ENCODE peak calls at places on chromosomes 6 and 20, in seven cellular contexts. N is lower lobe of right lung; C is CD8-positive, alpha-beta T cell; P is fibroblast of lung; B is PC-9; E is upper lobe of left lung; T is heart right ventricle. I is an unnamed sample.

GRCh38 chr6:1394591-1395463 is 5.5 kb downstream of the FOXF2 start:
- DNase-seq in N (no peak), C (no peak), P (no peak), B (no peak), E (no peak), T (no peak), I (no peak)

GRCh38 chr6:156840136-156840535 is 63.0 kb downstream of the ARID1B start:
- DNase-seq in N (no peak), C (no peak), P (no peak), B (no peak), E (no peak), T (no peak), I (no peak)

GRCh38 chr6:2157441-2158127 is 87.8 kb downstream of the GMDS start:
- DNase-seq in N (no peak), C (no peak), P (peak; percentile 90), B (no peak), E (no peak), T (no peak), I (no peak)

GRCh38 chr6:72182337-72183246 is 296.2 kb downstream of the RIMS1 start:
- DNase-seq in N (peak; percentile 70), C (no peak), P (peak; percentile 60), B (peak; percentile 66), E (peak; percentile 90), T (peak; percentile 11), I (peak; percentile 72)

GRCh38 chr6:136012198-136012884 is 160.8 kb downstream of the PDE7B start:
- DNase-seq in N (no peak), C (no peak), P (peak; percentile 97), B (peak; percentile 9), E (no peak), T (no peak), I (no peak)

GRCh38 chr20:38023181-38024085 is 9.8 kb downstream of the TTI1 start:
- DNase-seq in N (no peak), C (no peak), P (peak; percentile 79), B (no peak), E (no peak), T (no peak), I (no peak)

GRCh38 chr20:34703061-34703572 is 1.0 kb upstream of the TP53INP2 start:
- DNase-seq in N (no peak), C (no peak), P (no peak), B (no peak), E (no peak), T (no peak), I (no peak)

GRCh38 chr6:18090349-18090786 is 32.1 kb downstream of the NHLRC1 start:
- DNase-seq in N (no peak), C (no peak), P (no peak), B (no peak), E (no peak), T (no peak), I (no peak)

GRCh38 chr6:159633196-159633595 is 59.8 kb downstream of the SOD2 start:
- DNase-seq in N (no peak), C (no peak), P (peak; percentile 4), B (peak; percentile 4), E (no peak), T (no peak), I (peak; percentile 24)

GRCh38 chr20:37270586-37271420 is 9.2 kb upstream of the GHRH start:
- DNase-seq in N (no peak), C (no peak), P (peak; percentile 56), B (no peak), E (no peak), T (no peak), I (no peak)

GRCh38 chr6:159098636-159099106 is 53.9 kb upstream of the TAGAP start:
- DNase-seq in N (no peak), C (peak; percentile 71), P (no peak), B (no peak), E (peak; percentile 61), T (no peak), I (no peak)

GRCh38 chr20:48025061-48025515 is 239.8 kb upstream of the SULF2 start:
- DNase-seq in N (no peak), C (no peak), P (peak; percentile 98), B (peak; percentile 88), E (peak; percentile 44), T (peak; percentile 28), I (no peak)

GRCh38 chr6:13273931-13274706 is 54.2 kb downstream of the TBC1D7 start:
- DNase-seq in N (peak; percentile 86), C (peak; percentile 50), P (no peak), B (no peak), E (peak; percentile 83), T (no peak), I (peak; percentile 38)

GRCh38 chr6:41371992-41372525 is 36.7 kb downstream of the NCR2 start:
- DNase-seq in N (no peak), C (no peak), P (peak; percentile 32), B (no peak), E (peak; percentile 72), T (no peak), I (no peak)

GRCh38 chr6:20630617-20631448 is 96.6 kb downstream of the CDKAL1 start:
- DNase-seq in N (no peak), C (no peak), P (no peak), B (no peak), E (no peak), T (no peak), I (no peak)
- TF ChIP-seq CTCF in N (no peak), C (no peak), P (no peak), B (no peak), E (no peak), T (no peak), I (no peak)

DNA sequence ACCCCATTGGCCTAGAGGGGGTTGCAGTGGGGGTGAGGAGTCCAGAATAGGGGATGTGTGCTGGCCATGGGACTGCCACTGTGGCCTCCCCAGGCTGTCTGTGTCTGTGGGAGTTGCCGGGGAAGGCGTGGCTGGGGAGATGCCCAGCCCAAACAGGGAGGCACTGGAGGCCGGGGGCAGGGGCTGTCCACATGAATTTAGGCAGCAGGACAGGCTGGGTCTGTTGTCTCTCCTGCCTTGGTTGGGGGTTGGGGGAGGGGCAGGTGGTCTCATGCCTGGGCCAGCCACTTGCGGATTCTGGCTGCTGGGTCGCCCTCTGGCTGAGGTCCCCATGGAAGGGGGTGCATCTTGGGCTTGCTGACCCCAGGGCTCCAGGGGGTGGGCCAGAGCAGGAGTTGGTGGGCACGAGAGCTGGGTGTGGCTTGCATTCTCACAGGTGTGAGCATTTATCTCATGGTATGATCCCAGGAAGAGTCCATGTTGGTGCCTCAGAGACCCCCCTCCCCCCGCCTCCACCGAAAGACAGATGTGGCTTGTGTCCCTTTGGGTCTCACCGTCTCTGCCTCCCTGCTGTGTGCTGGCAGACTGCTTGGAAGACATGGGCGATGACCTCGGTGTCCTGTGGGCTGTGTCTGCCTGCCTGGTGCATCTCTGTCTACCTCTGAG is 4.0 kb downstream of the SOX18 start:
- DNase-seq in N (no peak), C (no peak), P (no peak), B (no peak), E (peak; percentile 33), T (no peak), I (no peak)
- H3K27me3 ChIP-seq in N (peaks cover 68% of the 10 kb centered on the region), C (peaks cover 12% of the 10 kb centered on the region), P (peaks cover 31% of the 10 kb centered on the region), B (peaks cover 27% of the 10 kb centered on the region), E (peaks cover 40% of the 10 kb centered on the region), T (peaks cover 55% of the 10 kb centered on the region), I (peaks cover 1% of the 10 kb centered on the region)

DNA sequence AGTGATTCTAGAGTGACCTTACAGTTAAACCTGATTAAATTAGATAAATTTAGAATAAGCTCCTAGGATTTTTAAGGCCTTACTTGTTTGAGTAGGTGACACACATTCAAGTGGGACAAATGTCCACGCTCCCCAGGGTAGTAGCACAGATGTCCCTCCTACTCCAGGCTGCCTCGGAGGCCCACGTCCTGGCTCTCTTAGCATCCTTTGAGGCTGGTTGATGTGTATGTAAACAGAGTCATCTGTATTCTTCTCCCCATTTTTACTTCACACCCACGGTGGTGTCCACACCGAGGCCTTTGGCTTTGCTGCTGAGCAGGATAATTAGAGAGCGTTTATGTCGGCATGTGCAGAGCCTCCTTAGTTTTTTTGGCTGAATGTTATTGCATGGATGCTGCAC is 15.8 kb downstream of the ENTPD6 start:
- DNase-seq in N (no peak), C (no peak), P (no peak), B (no peak), E (no peak), T (no peak), I (no peak)
- H3K4me1 ChIP-seq in N (no peaks in the 10 kb centered on the region), C (no peaks in the 10 kb centered on the region), P (no peaks in the 10 kb centered on the region), B (no peaks in the 10 kb centered on the region), E (no peaks in the 10 kb centered on the region), T (peaks cover 9% of the 10 kb centered on the region), I (no peaks in the 10 kb centered on the region)

GRCh38 chr20:20454850-20455627 is 87.1 kb downstream of the INSM1 start:
- DNase-seq in N (no peak), C (no peak), P (no peak), B (no peak), E (no peak), T (no peak), I (no peak)
- TF ChIP-seq CTCF in N (no peak), C (no peak), P (no peak), B (no peak), E (no peak), T (no peak), I (no peak)

DNA sequence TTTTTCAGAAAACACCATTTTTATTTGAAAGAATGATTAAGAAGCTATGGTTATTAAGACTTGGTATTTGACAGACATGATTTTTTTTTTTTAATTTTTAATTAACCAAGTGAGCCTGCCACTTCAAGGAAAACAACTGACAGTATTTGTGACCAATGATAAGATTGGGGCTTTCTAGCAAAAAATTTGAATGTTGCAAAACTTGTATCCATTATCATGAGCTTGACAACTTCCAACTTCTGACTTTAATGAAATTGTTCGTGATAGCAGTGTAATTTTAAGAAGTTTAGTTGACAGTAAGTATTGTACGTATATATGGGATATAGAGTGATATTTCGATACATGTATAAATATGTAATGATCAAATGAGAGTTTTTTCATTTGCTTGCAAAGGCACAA is 21.6 kb upstream of the POM121L2 start:
- DNase-seq in N (no peak), C (no peak), P (no peak), B (no peak), E (no peak), T (no peak), I (no peak)
- H3K27me3 ChIP-seq in N (peaks cover 25% of the 10 kb centered on the region), C (no peaks in the 10 kb centered on the region), P (no peaks in the 10 kb centered on the region), B (no peaks in the 10 kb centered on the region), E (no peaks in the 10 kb centered on the region), T (peaks cover 34% of the 10 kb centered on the region), I (no peaks in the 10 kb centered on the region)

GRCh38 chr6:30507849-30508843 is 18.8 kb downstream of the HLA-E start:
- DNase-seq in N (no peak), C (no peak), P (no peak), B (no peak), E (no peak), T (no peak), I (no peak)

GRCh38 chr6:30508890-30509736 is 19.8 kb downstream of the HLA-E start:
- DNase-seq in N (no peak), C (no peak), P (peak; percentile 28), B (no peak), E (no peak), T (no peak), I (no peak)

GRCh38 chr6:30513451-30513850 is 24.1 kb downstream of the HLA-E start:
- DNase-seq in N (no peak), C (no peak), P (no peak), B (no peak), E (no peak), T (no peak), I (no peak)

GRCh38 chr6:30510419-30510818 is 21.1 kb downstream of the HLA-E start:
- DNase-seq in N (no peak), C (no peak), P (no peak), B (no peak), E (no peak), T (no peak), I (no peak)

GRCh38 chr6:30511147-30511546 is 21.8 kb downstream of the HLA-E start:
- DNase-seq in N (no peak), C (no peak), P (no peak), B (no peak), E (no peak), T (no peak), I (no peak)
- H3K4me1 ChIP-seq in N (peaks cover 35% of the 10 kb centered on the region), C (peaks cover 75% of the 10 kb centered on the region), P (peaks cover 4% of the 10 kb centered on the region), B (peaks cover 9% of the 10 kb centered on the region), E (peaks cover 31% of the 10 kb centered on the region), T (no peaks in the 10 kb centered on the region), I (no peaks in the 10 kb centered on the region)

I was measured in Caco-2.